ENCODE peak calls at places on chromosomes 2 and 18, in nine cellular contexts. V is GM23338, W is PC-3, X is GM23248, U is astrocyte, B is neural progenitor cell, S is PC-9, H is HCT116, Y is hepatocyte. M is an unnamed sample.

GRCh38 chr2:1563084-1563857 is 150.0 kb downstream of the TPO start:
- DNase-seq in V (no peak), W (no peak), X (no peak), U (no peak), B (no peak), S (no peak), H (no peak), Y (no peak), M (no peak)

GRCh38 chr18:35756506-35757117 is 175.1 kb downstream of the GALNT1 start:
- DNase-seq in V (peak), W (peak), X (peak), U (peak), B (peak), S (peak), H (peak), Y (peak), M (no peak)

GRCh38 chr18:48490641-48491040 is 48.2 kb upstream of the CTIF start:
- DNase-seq in V (no peak), W (no peak), X (peak), U (peak), B (no peak), S (no peak), H (no peak), Y (no peak), M (no peak)

GRCh38 chr2:190537765-190538164 is 3.2 kb upstream of the NEMP2 start:
- DNase-seq in V (no peak), W (peak), X (peak), U (peak), B (no peak), S (no peak), H (no peak), Y (no peak), M (no peak)

GRCh38 chr18:48573632-48574293 is 34.9 kb downstream of the CTIF start:
- DNase-seq in V (peak), W (no peak), X (no peak), U (no peak), B (no peak), S (no peak), H (no peak), Y (no peak), M (no peak)

GRCh38 chr18:22346968-22347611 is 70.6 kb downstream of the CTAGE1 start:
- DNase-seq in V (peak), W (no peak), X (peak), U (peak), B (peak), S (peak), H (no peak), Y (peak), M (no peak)

GRCh38 chr2:144032566-144032965 is 487.4 kb downstream of the ZEB2 start:
- DNase-seq in V (no peak), W (no peak), X (peak), U (peak), B (no peak), S (no peak), H (no peak), Y (no peak), M (no peak)

GRCh38 chr2:134232868-134233732 is 20.8 kb upstream of the MGAT5 start:
- DNase-seq in V (no peak), W (peak), X (peak), U (peak), B (no peak), S (peak), H (no peak), Y (no peak), M (no peak)

GRCh38 chr2:127646487-127647241 is 711 bp downstream of the GPR17 start:
- DNase-seq in V (no peak), W (no peak), X (no peak), U (no peak), B (no peak), S (no peak), H (no peak), Y (no peak), M (no peak)

GRCh38 chr18:51190000-51190399 is 7.5 kb downstream of the MEX3C start:
- DNase-seq in V (no peak), W (no peak), X (no peak), U (no peak), B (no peak), S (no peak), H (no peak), Y (no peak), M (no peak)

GRCh38 chr2:181573140-181573736 is 83.7 kb downstream of the CERKL start:
- DNase-seq in V (peak), W (peak), X (peak), U (peak), B (peak), S (peak), H (peak), Y (peak), M (no peak)

GRCh38 chr2:215003001-215003400 is 135.4 kb downstream of the ABCA12 start:
- DNase-seq in V (peak), W (peak), X (peak), U (peak), B (peak), S (no peak), H (no peak), Y (no peak), M (no peak)

GRCh38 chr2:100818606-100819364 is 1.2 kb upstream of the NPAS2 start:
- DNase-seq in V (peak), W (peak), X (peak), U (peak), B (peak), S (peak), H (peak), Y (peak), M (no peak)

GRCh38 chr2:219003979-219004378 is 10.8 kb upstream of the CRYBA2 start:
- DNase-seq in V (no peak), W (no peak), X (no peak), U (no peak), B (no peak), S (no peak), H (no peak), Y (no peak), M (no peak)

GRCh38 chr2:219003267-219003634 is 10.0 kb upstream of the CRYBA2 start:
- DNase-seq in V (no peak), W (no peak), X (no peak), U (no peak), B (no peak), S (no peak), H (no peak), Y (no peak), M (no peak)

GRCh38 chr2:219001100-219001576 is 7.9 kb upstream of the CRYBA2 start:
- DNase-seq in V (no peak), W (peak), X (no peak), U (no peak), B (no peak), S (no peak), H (no peak), Y (peak), M (no peak)

GRCh38 chr2:219001577-219002394 is 8.6 kb upstream of the CRYBA2 start:
- DNase-seq in V (peak), W (peak), X (no peak), U (no peak), B (peak), S (peak), H (peak), Y (peak), M (peak)

GRCh38 chr2:219002395-219003266 is 9.4 kb upstream of the CRYBA2 start:
- DNase-seq in V (peak), W (peak), X (peak), U (no peak), B (peak), S (no peak), H (peak), Y (peak), M (no peak)
- TF ChIP-seq EZH2 in V (peak), W (no peak), X (peak), U (peak), B (peak), S (no peak), H (no peak), Y (peak), M (peak)

DNA sequence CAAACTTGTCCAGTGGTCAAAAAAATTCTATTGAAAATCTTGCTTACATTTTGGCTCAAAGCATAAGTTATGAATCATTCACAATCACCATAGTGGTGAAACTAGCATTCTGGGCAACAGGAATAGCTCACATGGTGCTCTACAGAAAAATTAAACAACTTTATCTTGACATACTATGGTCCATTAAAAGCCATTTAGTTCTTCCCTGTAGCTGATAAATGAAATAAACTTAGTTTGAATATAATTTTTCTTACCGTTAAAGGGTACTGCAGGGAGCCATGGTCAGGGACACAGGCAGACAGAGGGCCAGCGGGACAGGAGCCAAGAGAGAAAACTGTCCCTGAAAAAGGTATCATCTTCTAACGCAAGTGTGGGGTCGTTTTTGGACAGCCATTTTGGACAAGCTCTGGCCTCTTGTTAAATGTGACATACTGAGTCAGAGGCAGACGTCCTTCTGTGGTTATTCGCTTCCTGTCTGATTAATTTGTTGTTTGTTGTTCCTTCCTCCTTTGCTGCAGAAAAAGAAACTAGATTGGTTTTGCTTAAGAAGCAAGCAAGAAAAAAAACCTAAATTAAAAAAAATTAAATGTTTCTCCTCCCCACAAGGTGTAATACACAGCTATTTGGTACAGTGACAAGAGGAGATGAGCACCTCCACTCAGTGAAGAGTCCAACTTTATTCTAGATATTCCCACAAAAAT is at the start of gene WIPF1:
- DNase-seq in V (no peak), W (peak), X (peak), U (peak), B (no peak), S (no peak), H (no peak), Y (no peak), M (no peak)
- H3K4me3 ChIP-seq in V (no peak), W (peak), X (peak), U (peak), B (no peak), S (no peak), H (no peak), Y (no peak), M (no peak)

GRCh38 chr2:27039426-27039825 is 6.7 kb downstream of the TMEM214 start:
- DNase-seq in V (no peak), W (no peak), X (no peak), U (no peak), B (no peak), S (no peak), H (no peak), Y (no peak), M (no peak)

GRCh38 chr2:27038631-27039339 is 6.0 kb downstream of the TMEM214 start:
- DNase-seq in V (no peak), W (no peak), X (no peak), U (no peak), B (no peak), S (no peak), H (no peak), Y (no peak), M (no peak)

GRCh38 chr2:27039871-27040270 is 7.1 kb downstream of the TMEM214 start:
- DNase-seq in V (no peak), W (no peak), X (no peak), U (no peak), B (no peak), S (no peak), H (no peak), Y (no peak), M (no peak)

GRCh38 chr2:27041708-27042107 is 8.9 kb downstream of the TMEM214 start:
- DNase-seq in V (no peak), W (no peak), X (peak), U (peak), B (no peak), S (no peak), H (no peak), Y (no peak), M (no peak)

DNA sequence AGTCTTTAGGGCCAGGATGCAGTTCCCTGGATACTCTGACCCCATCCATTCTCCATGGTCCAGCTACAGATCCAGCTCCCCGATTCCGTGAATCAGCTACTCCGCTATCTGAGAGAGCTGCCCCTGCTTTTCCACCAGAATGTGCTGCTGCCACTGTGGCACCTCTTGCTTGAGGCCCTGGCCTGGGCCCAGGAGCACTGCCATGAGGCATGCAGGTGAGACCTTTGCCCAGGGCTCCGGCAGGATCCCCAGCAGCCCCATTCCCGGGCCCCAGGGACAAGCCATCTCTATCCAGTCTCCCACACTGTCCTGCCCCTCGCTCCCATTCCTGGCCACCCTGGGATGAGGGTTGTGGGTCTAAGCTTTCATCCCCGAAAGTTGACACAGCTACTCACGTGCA is 7.5 kb downstream of the TMEM214 start:
- DNase-seq in V (no peak), W (no peak), X (no peak), U (no peak), B (no peak), S (no peak), H (no peak), Y (no peak), M (no peak)
- H3K4me2 ChIP-seq in V (no peak), W (no peak), X (no peak), U (no peak), B (no peak), S (no peak), H (no peak), Y (no peak), M (no peak)

DNA sequence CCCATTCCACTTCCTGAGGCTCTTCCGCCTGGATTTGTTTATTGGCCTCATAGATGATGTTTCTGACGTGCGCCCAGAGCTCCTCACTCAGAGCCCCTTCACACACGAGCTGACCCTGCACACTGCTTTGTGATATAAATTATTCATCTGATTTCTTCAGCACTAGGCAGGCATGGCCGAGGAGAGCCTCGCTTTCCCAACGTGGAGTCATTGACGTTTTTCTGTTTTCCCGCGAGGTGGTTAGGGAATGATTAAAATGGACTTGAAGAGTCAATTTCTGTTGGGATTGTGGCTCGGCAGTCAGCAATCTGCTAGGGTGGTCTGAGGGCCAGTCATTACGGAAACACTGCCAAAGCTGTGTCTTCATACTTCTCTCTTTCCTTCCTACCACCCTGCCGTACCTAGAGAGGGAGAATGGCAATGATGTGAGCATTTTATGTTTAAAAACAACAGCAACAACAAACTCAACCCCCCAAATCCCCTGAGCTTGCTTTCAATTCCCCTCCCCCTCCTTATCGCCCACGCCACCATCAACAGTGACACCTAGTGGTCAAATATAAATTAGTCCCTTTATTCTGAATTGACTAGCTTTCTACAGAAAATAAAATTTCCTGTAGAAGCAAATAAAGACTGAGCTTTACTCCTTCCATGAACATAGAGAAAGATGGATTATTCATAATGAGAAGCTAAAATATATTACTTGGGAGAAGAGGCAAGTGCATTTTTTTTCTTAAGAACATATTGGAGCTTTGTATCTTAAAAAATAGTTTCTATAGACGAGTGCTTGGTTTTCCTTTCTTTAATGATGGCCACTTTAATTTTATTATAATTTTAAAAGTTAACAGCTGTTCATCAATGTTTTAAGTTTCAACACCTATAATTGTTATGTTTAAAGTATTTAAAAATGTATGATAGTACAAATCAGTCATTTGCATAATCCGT is 285.1 kb downstream of the MTX2 start:
- DNase-seq in V (peak), W (peak), X (peak), U (peak), B (peak), S (peak), H (peak), Y (peak), M (no peak)
- TF ChIP-seq EZH2 in V (no peak), W (no peak), X (no peak), U (no peak), B (no peak), S (no peak), H (no peak), Y (no peak), M (no peak)

GRCh38 chr2:148874868-148875341 is at the start of gene KIF5C:
- DNase-seq in V (peak), W (peak), X (peak), U (peak), B (peak), S (peak), H (peak), Y (peak), M (peak)
- H3K4me3 ChIP-seq in V (peak), W (peak), X (peak), U (peak), B (peak), S (peak), H (peak), Y (peak), M (no peak)

GRCh38 chr2:28691774-28692281 is 59.8 kb upstream of the PPP1CB start:
- DNase-seq in V (peak), W (peak), X (peak), U (peak), B (peak), S (peak), H (no peak), Y (peak), M (no peak)
- H3K4me2 ChIP-seq in V (no peak), W (no peak), X (no peak), U (peak), B (peak), S (no peak), H (peak), Y (peak), M (no peak)

GRCh38 chr18:59220784-59221765 is 1.1 kb downstream of the GRP start:
- DNase-seq in V (peak), W (no peak), X (peak), U (no peak), B (peak), S (no peak), H (no peak), Y (no peak), M (no peak)
- TF ChIP-seq EZH2 in V (peak), W (no peak), X (no peak), U (peak), B (peak), S (no peak), H (no peak), Y (peak), M (no peak)